ENCODE peak calls at places on chromosomes 1 and 21, in nine cellular contexts. V, N, X, C, G, A, Q, M and F are unnamed samples.

GRCh38 chr1:234607091-234608025 is 2.6 kb downstream of the IRF2BP2 start:
- DNase-seq in M (peak), Q (peak), C (peak), X (no peak), A (peak), N (no peak), G (peak), V (no peak), F (peak)

GRCh38 chr1:165531021-165531420 is 12.8 kb upstream of the LRRC52 start:
- DNase-seq in G (peak), X (no peak), A (no peak), N (no peak), Q (no peak), M (no peak), C (no peak), V (no peak), F (no peak)

GRCh38 chr1:226444901-226445300 is 37.0 kb upstream of the PARP1 start:
- DNase-seq in V (peak), N (no peak), M (no peak), X (no peak), A (peak), Q (no peak), C (no peak), G (no peak), F (peak)

GRCh38 chr1:14958249-14959215 is 195.0 kb upstream of the TMEM51 start:
- DNase-seq in C (no peak), A (no peak), V (no peak), G (no peak), N (no peak), Q (no peak), M (peak), X (no peak), F (no peak)

GRCh38 chr1:246769306-246769705 is 45.1 kb downstream of the SCCPDH start:
- DNase-seq in C (no peak), M (no peak), N (no peak), Q (peak), A (no peak), G (peak), X (peak), V (no peak), F (no peak)

GRCh38 chr1:76379506-76379905 is 305.0 kb downstream of the ST6GALNAC3 start:
- DNase-seq in X (peak), Q (no peak), V (no peak), M (no peak), A (no peak), G (no peak), C (no peak), N (no peak), F (no peak)

GRCh38 chr1:219340796-219341195 is 167.1 kb downstream of the LYPLAL1 start:
- DNase-seq in C (no peak), Q (peak), V (no peak), G (peak), X (no peak), A (no peak), N (no peak), M (no peak), F (no peak)

GRCh38 chr1:246320286-246320685 is 186.8 kb downstream of the SMYD3 start:
- DNase-seq in M (peak), N (no peak), X (no peak), V (no peak), Q (no peak), A (peak), C (no peak), G (peak), F (no peak)

GRCh38 chr21:15735409-15735808 is 5.6 kb downstream of the USP25 start:
- DNase-seq in Q (no peak), N (no peak), V (no peak), X (no peak), A (no peak), G (no peak), M (no peak), C (no peak), F (no peak)

GRCh38 chr1:66929999-66930822 is 5.4 kb downstream of the MIER1 start:
- DNase-seq in X (peak), C (peak), N (peak), M (peak), A (peak), V (peak), G (peak), Q (peak), F (peak)

GRCh38 chr1:44609412-44609767 is 64.9 kb downstream of the TMEM53 start:
- DNase-seq in C (peak), Q (peak), X (no peak), G (peak), M (peak), A (peak), N (peak), V (no peak), F (peak)

GRCh38 chr1:184753608-184754478 is 815 bp downstream of the EDEM3 start:
- DNase-seq in V (peak), M (peak), C (no peak), A (peak), Q (peak), G (peak), N (no peak), X (peak), F (peak)

GRCh38 chr1:187096689-187097088 is 267.9 kb downstream of the PLA2G4A start:
- DNase-seq in C (no peak), G (no peak), A (no peak), N (no peak), Q (no peak), X (no peak), V (no peak), M (no peak), F (no peak)

GRCh38 chr1:153934746-153935145 is 11.8 kb downstream of the DENND4B start:
- DNase-seq in V (no peak), N (peak), Q (no peak), A (no peak), G (no peak), C (no peak), M (no peak), X (no peak), F (no peak)

GRCh38 chr1:89390707-89391106 is 26.8 kb downstream of the GBP6 start:
- DNase-seq in X (no peak), N (no peak), M (no peak), A (no peak), C (no peak), V (no peak), G (no peak), Q (no peak), F (no peak)

GRCh38 chr1:90730247-90731022 is 13.3 kb upstream of the BARHL2 start:
- DNase-seq in Q (no peak), V (no peak), N (no peak), M (peak), X (no peak), G (no peak), A (peak), C (no peak), F (no peak)

GRCh38 chr1:63973005-63973419 is 199.2 kb downstream of the ROR1 start:
- DNase-seq in N (no peak), V (no peak), C (no peak), G (no peak), Q (no peak), M (no peak), A (no peak), X (no peak), F (no peak)

GRCh38 chr1:36349241-36349671 is 25.8 kb upstream of the EVA1B start:
- DNase-seq in A (peak), N (no peak), M (peak), C (no peak), X (no peak), Q (peak), V (peak), G (no peak), F (peak)

GRCh38 chr1:27600500-27601175 is 3.3 kb downstream of the AHDC1 start:
- DNase-seq in M (no peak), C (no peak), V (no peak), G (peak), X (no peak), A (peak), Q (no peak), N (no peak), F (no peak)

GRCh38 chr1:66682106-66682505 is 70.2 kb upstream of the DYNLT5 start:
- DNase-seq in Q (no peak), M (no peak), C (no peak), N (no peak), V (peak), G (no peak), A (no peak), X (no peak), F (no peak)

GRCh38 chr1:230808268-230808872 is 60.0 kb downstream of the C1orf198 start:
- DNase-seq in C (no peak), M (no peak), V (no peak), A (no peak), N (no peak), G (no peak), Q (no peak), X (no peak), F (no peak)

GRCh38 chr1:185917646-185918045 is 183.5 kb downstream of the HMCN1 start:
- DNase-seq in V (no peak), Q (peak), M (no peak), A (peak), C (no peak), X (peak), N (no peak), G (peak), F (peak)

GRCh38 chr1:192401832-192402231 is 85.0 kb downstream of the RGS21 start:
- DNase-seq in M (no peak), V (no peak), A (no peak), Q (peak), G (peak), X (peak), N (no peak), C (no peak), F (no peak)

GRCh38 chr1:21590906-21591301 is 78.3 kb downstream of the RAP1GAP start:
- DNase-seq in A (no peak), M (no peak), C (no peak), Q (no peak), N (no peak), G (no peak), V (no peak), X (no peak), F (no peak)

GRCh38 chr1:246002725-246003441 is 504.2 kb downstream of the SMYD3 start:
- DNase-seq in Q (peak), A (peak), G (peak), N (peak), C (peak), V (peak), X (peak), M (peak), F (peak)

GRCh38 chr1:229116114-229116513 is 154.8 kb upstream of the RAB4A start:
- DNase-seq in N (peak), Q (no peak), V (no peak), C (no peak), M (no peak), X (no peak), G (peak), A (no peak), F (no peak)

DNA sequence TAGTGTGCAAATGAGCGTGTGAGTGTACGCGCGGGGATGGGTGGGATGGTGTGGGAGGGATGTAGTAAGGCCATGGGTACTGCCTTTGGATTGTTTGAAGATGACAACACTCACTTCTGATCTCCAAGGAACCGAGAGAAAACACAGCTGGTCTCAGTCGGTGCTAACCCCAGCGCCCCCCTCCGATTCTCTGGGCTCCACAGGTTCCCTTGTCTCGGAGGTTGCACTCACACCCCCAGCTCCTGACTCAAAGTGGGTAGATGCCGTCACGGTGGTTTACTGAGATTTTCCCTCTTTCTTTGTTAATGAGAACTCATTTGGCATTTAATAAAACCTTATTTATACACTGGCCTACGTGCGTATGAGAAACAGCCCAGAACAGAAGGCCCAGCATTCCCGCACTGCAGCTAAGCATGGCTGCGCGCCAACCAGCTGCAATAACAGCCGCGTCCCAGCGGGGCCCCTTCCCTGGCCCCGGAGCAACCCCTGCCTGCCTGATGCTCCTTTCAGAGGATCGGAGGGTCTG is 25.8 kb downstream of the ABCA4 start:
- DNase-seq in M (no peak), Q (no peak), A (no peak), V (no peak), X (peak), G (peak), C (peak), N (peak), F (no peak)
- TF ChIP-seq CTCF in M (no peak), Q (no peak), A (no peak), V (no peak), X (peak), G (no peak), C (no peak), N (no peak), F (no peak)

GRCh38 chr1:155196103-155196892 is 11.4 kb downstream of the THBS3 start:
- DNase-seq in N (no peak), X (no peak), G (no peak), C (no peak), M (no peak), Q (no peak), V (no peak), A (no peak), F (no peak)

GRCh38 chr1:155197901-155198546 is 9.7 kb downstream of the THBS3 start:
- DNase-seq in N (no peak), X (no peak), C (no peak), G (no peak), Q (no peak), A (no peak), M (no peak), V (no peak), F (no peak)

GRCh38 chr1:155195201-155196102 is 12.2 kb downstream of the THBS3 start:
- DNase-seq in Q (no peak), A (no peak), V (no peak), N (no peak), X (no peak), M (no peak), C (no peak), G (no peak), F (no peak)

GRCh38 chr1:155198547-155198906 is 9.2 kb downstream of the THBS3 start:
- DNase-seq in C (no peak), A (no peak), G (no peak), X (no peak), Q (no peak), V (no peak), M (no peak), N (no peak), F (no peak)

GRCh38 chr1:155196893-155197638 is 10.6 kb downstream of the THBS3 start:
- DNase-seq in A (no peak), X (no peak), V (no peak), G (no peak), N (no peak), C (no peak), Q (no peak), M (no peak), F (no peak)
- H3K4me3 ChIP-seq in A (no peak), X (no peak), V (no peak), G (no peak), N (no peak), C (peak), Q (no peak), M (no peak), F (no peak)

GRCh38 chr1:118304722-118305344 is 119.8 kb upstream of the SPAG17 start:
- DNase-seq in Q (peak), C (no peak), X (peak), N (no peak), G (peak), A (peak), V (no peak), M (no peak), F (peak)
- TF ChIP-seq CTCF in Q (peak), C (no peak), X (peak), N (no peak), G (peak), A (peak), V (peak), M (no peak), F (peak)

DNA sequence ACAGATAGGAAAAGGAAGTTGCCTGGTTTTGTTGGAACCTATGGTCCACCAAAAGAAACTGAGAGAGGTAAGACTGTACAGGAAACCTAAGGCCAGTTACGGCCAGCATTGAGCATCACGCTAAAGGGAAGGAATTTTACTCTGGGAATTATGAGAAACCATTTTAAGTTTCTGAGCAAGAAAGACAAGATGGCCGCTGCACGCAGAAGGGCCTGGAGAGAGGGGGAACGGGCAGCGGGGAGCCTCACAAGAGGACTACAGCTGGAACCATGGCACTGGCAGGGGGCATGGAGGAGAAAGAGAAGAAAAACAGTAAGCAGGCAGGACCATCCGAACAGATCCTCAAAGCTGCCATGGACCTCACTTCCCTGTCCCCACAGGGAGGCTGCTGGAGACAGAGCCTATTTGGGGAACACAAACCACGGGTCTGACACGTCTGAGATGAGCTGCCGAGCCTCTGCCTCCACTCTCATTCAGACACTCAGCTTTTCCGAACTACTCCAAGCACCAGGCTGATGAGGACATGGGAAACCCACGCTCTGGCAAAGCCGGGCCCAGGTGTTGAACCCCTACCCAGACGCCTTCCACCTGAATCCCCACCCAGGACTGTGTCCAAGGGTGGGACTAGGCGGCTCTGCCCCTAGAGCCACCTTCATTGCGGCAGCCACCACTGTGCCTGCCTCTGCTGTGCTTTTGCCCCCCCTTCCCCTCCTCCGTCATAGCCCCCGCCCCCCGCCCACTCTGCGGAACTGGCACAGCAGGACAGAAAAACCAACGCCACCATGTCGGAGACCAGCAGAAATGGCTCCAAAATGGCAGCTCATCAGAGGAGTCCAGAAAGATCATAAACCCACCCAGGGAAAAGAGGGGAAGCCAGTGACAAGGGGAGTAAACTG is 69.0 kb downstream of the CD46 start:
- DNase-seq in C (no peak), G (no peak), A (no peak), X (no peak), M (no peak), V (no peak), N (no peak), Q (no peak), F (no peak)
- H3K4me3 ChIP-seq in C (peak), G (no peak), A (no peak), X (no peak), M (no peak), V (peak), N (peak), Q (no peak), F (peak)

GRCh38 chr1:214454619-214455396 is 96.6 kb downstream of the PTPN14 start:
- DNase-seq in C (no peak), A (peak), G (peak), M (peak), V (no peak), N (no peak), Q (peak), X (peak), F (no peak)
- TF ChIP-seq CTCF in C (no peak), A (no peak), G (no peak), M (no peak), V (no peak), N (no peak), Q (no peak), X (no peak), F (no peak)

GRCh38 chr1:11748294-11749202 is 12.6 kb downstream of the AGTRAP start:
- DNase-seq in N (no peak), X (no peak), Q (no peak), A (no peak), C (no peak), G (no peak), M (no peak), V (no peak), F (no peak)
- H3K4me3 ChIP-seq in N (no peak), X (no peak), Q (no peak), A (no peak), C (no peak), G (no peak), M (no peak), V (no peak), F (no peak)

DNA sequence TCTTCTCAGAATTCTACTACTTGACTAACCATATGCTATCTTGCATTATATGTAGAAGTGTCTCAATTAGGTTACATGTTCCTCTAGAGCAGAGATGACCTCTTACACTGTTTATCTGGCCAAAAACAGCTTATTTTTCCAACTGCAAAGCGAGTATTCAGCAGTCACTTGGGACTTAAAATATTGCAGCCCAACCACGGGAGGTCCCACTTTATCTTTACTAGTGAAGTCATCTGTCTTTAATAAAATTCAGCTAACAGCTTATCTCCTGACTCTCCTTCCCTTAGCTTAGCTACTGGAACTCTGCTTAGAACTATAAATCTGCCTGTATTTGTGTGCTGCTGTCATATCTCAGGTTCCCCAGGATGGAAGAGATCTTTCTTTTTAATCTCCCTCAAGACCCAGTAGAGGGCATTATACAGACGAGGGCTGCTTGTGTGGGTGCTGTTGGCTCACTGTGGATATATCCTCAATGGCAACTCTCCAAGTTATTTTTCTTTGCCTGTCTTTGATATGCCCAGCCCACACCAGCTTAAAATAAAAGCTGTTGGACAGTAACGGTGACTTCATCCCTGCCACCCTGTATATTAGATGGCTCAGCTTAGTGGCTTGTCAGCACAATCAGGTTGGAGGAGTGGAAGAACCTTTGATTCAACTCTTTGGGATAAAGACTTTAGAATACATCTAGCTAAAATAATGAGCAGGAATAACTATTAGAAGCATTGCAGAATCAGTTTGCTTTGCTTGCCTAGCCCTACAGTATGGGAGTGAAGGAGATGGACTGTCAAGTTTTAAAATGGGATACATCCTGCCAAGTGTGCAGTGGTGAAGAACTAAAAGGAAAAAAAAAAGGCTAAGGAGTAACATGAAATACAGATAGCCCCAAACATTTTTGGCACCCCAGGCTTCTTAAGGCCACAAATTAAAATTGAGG is 9.6 kb downstream of the ENSA start:
- DNase-seq in Q (peak), N (no peak), V (no peak), M (no peak), G (peak), A (peak), X (peak), C (no peak), F (no peak)
- TF ChIP-seq CTCF in Q (peak), N (no peak), V (peak), M (no peak), G (peak), A (peak), X (peak), C (no peak), F (peak)

GRCh38 chr21:45264146-45264918 is 23.4 kb downstream of the POFUT2 start:
- DNase-seq in V (no peak), A (no peak), N (no peak), Q (no peak), X (no peak), C (no peak), G (no peak), M (no peak), F (no peak)

GRCh38 chr21:45266518-45267389 is 20.9 kb downstream of the POFUT2 start:
- DNase-seq in X (no peak), G (no peak), N (no peak), Q (no peak), C (peak), M (no peak), V (no peak), A (no peak), F (no peak)

GRCh38 chr21:45264919-45265515 is 22.7 kb downstream of the POFUT2 start:
- DNase-seq in Q (no peak), C (peak), V (no peak), X (no peak), A (no peak), G (no peak), N (no peak), M (no peak), F (no peak)

GRCh38 chr21:45267390-45267760 is 20.3 kb downstream of the POFUT2 start:
- DNase-seq in N (no peak), C (no peak), G (no peak), A (no peak), X (no peak), Q (no peak), V (no peak), M (no peak), F (no peak)

GRCh38 chr21:45265721-45266517 is 21.8 kb downstream of the POFUT2 start:
- DNase-seq in A (no peak), M (no peak), V (no peak), G (no peak), N (no peak), C (peak), X (no peak), Q (no peak), F (no peak)
- H3K4me3 ChIP-seq in A (no peak), M (no peak), V (no peak), G (no peak), N (no peak), C (no peak), X (no peak), Q (no peak), F (no peak)

GRCh38 chr21:32306021-32306780 is 7.5 kb downstream of the MRAP start:
- DNase-seq in V (no peak), Q (no peak), N (no peak), C (peak), X (no peak), A (peak), M (no peak), G (peak), F (no peak)
- TF ChIP-seq CTCF in V (peak), Q (peak), N (no peak), C (peak), X (peak), A (peak), M (no peak), G (peak), F (peak)